ENCODE peak calls at places on chromosomes 12 and 14, in six cellular contexts. V, X, C, R, L and T are unnamed samples. For H3K9me2, the result is how much of the 10 kb centered on the place peaks cover.

GRCh38 chr12:119258149-119258548 is 76.4 kb upstream of the CCDC60 start:
- DNase-seq in L (no peak), X (no peak), V (no peak), R (no peak), C (no peak), T (no peak)

GRCh38 chr12:1913377-1914115 is 4.9 kb downstream of the CACNA2D4 start:
- DNase-seq in L (peak), C (peak), V (no peak), X (no peak), R (no peak), T (no peak)

GRCh38 chr12:12927211-12928079 is 24.5 kb downstream of the GPRC5D start:
- DNase-seq in C (peak), X (no peak), V (no peak), R (no peak), L (no peak), T (peak)

GRCh38 chr12:131853832-131854797 is 25.9 kb downstream of the MMP17 start:
- DNase-seq in C (no peak), V (no peak), R (no peak), X (peak), L (no peak), T (no peak)

GRCh38 chr12:19971396-19971802 is 396.9 kb upstream of the PDE3A start:
- DNase-seq in C (no peak), R (no peak), X (no peak), V (peak), L (peak), T (no peak)

GRCh38 chr14:72510566-72510965 is 383.3 kb downstream of the DPF3 start:
- DNase-seq in C (no peak), X (no peak), L (no peak), R (no peak), V (no peak), T (no peak)

GRCh38 chr14:96576937-96577336 is 74.8 kb downstream of the PAPOLA start:
- DNase-seq in C (no peak), V (no peak), X (no peak), R (no peak), L (no peak), T (no peak)

GRCh38 chr12:49791700-49792099 is 36.5 kb downstream of the NCKAP5L start:
- DNase-seq in X (no peak), L (no peak), V (no peak), C (no peak), R (no peak), T (no peak)

GRCh38 chr12:75979181-75979580 is 52.4 kb downstream of the PHLDA1 start:
- DNase-seq in R (no peak), V (no peak), C (no peak), X (peak), L (no peak), T (no peak)

GRCh38 chr12:75977590-75977951 is 54.0 kb downstream of the PHLDA1 start:
- DNase-seq in L (no peak), V (no peak), C (no peak), X (no peak), R (no peak), T (no peak)

GRCh38 chr12:75976913-75977312 is 54.7 kb downstream of the PHLDA1 start:
- DNase-seq in L (no peak), V (no peak), X (no peak), R (no peak), C (no peak), T (no peak)

GRCh38 chr12:75978677-75979076 is 52.9 kb downstream of the PHLDA1 start:
- DNase-seq in V (no peak), R (no peak), C (no peak), L (no peak), X (peak), T (no peak)

DNA sequence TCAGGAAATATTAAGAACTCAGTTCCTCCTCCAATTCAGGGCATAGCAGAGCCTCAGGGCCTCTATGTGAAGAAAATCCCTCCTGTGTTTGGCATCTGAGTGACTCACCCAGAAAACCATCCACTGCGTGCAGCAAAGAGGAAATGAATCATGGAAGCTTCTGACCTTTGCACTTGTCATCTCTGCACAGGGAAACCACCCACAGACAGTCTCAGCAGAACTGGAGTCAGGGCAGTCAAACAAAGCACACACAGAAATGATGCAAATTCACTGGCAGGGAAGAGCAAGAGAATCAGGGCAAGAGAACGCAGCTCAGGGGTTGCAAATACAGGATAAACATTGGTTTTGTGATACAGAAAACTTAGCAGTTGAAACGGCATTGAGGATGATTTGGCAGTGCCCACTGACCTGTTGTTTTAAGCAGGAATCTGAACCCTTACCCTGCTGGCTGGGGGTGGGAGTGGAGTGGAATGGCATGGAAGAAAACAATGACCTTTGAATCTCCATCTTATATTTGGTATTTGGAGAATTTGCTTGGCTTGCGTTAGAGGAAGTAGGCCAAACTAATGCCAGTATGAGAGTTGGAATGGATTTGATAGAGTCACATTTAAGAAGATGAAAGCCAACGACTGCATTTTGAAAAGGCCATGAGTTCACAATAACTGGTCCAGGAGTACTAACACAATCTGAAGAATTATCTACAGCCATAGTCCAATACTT is 53.5 kb downstream of the PHLDA1 start:
- DNase-seq in C (no peak), L (peak), V (peak), R (peak), X (peak), T (peak)
- TF ChIP-seq CTCF in C (peak), L (no peak), V (no peak), R (no peak), X (no peak), T (no peak)

GRCh38 chr12:115953450-115953849 is 324.0 kb downstream of the MED13L start:
- DNase-seq in V (no peak), C (no peak), X (no peak), R (no peak), L (no peak), T (no peak)
- H3K9me2 ChIP-seq in V (under half), C (under half), X (under half), R (under half), L (under half), T (under half)

GRCh38 chr12:26469801-26470200 is 274.4 kb downstream of the SSPN start:
- DNase-seq in V (no peak), C (no peak), X (no peak), R (no peak), L (no peak), T (no peak)

GRCh38 chr12:26471560-26471959 is 276.2 kb downstream of the SSPN start:
- DNase-seq in C (no peak), V (no peak), X (peak), L (no peak), R (no peak), T (no peak)

GRCh38 chr12:26473291-26473690 is 277.9 kb downstream of the SSPN start:
- DNase-seq in R (no peak), V (no peak), C (no peak), L (no peak), X (peak), T (no peak)
- H3K4me3 ChIP-seq in R (no peak), V (no peak), C (no peak), L (no peak), X (no peak), T (no peak)

DNA sequence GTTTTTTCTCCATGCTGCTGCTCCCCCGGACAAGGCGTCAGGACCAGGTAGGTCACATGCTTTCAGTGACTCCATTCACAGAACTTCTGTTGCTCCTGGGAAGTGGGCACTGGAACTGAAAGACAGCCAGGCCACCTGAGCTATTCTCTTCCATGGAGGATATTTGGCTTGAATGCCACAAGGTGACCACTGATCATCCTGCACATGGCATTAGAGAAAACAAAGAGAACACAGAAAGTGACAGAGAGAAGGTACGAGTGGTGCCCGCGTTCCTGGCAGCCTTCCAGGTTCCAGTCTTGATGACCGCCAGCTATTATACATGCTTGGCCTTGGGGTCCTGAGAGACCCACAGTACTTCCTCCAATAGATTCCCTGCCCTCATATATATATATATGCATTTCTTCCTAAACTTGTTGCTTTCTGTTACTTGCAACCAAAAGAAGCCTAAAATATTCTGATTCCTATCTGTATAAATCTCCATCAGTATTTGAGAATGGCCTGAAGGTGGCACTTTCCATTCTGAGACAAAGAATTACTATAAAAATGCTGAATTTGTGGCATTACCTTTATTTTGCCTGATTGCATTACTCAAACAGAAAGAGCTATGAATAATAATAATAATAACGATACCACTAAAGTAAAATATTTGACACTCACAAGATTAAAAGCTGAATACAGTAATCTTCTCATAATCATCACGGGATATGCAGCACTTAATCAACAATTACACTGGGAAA is 174.9 kb downstream of the FOXN3 start:
- DNase-seq in C (no peak), V (no peak), L (no peak), R (no peak), X (peak), T (no peak)
- TF ChIP-seq CTCF in C (peak), V (no peak), L (no peak), R (no peak), X (no peak), T (no peak)

GRCh38 chr14:31718985-31719384 is 157.8 kb downstream of the NUBPL start:
- DNase-seq in X (no peak), V (no peak), R (no peak), C (no peak), L (no peak), T (no peak)

GRCh38 chr14:31716208-31716607 is 155.0 kb downstream of the NUBPL start:
- DNase-seq in L (no peak), R (no peak), C (no peak), X (no peak), V (no peak), T (no peak)

GRCh38 chr14:31712244-31713127 is 151.3 kb downstream of the NUBPL start:
- DNase-seq in C (no peak), X (no peak), R (no peak), L (no peak), V (no peak), T (no peak)

GRCh38 chr14:31718585-31718984 is 157.4 kb downstream of the NUBPL start:
- DNase-seq in V (no peak), C (no peak), R (no peak), L (no peak), X (no peak), T (no peak)

GRCh38 chr14:31717294-31718085 is 156.3 kb downstream of the NUBPL start:
- DNase-seq in L (no peak), C (no peak), V (no peak), X (no peak), R (no peak), T (no peak)
- H3K9me2 ChIP-seq in L (under half), C (under half), V (under half), X (under half), R (under half), T (under half)

GRCh38 chr12:41573445-41573844 is 385.3 kb downstream of the PDZRN4 start:
- DNase-seq in C (no peak), V (no peak), X (no peak), R (no peak), L (no peak), T (no peak)
- H3K4me3 ChIP-seq in C (no peak), V (no peak), X (no peak), R (no peak), L (no peak), T (no peak)

DNA sequence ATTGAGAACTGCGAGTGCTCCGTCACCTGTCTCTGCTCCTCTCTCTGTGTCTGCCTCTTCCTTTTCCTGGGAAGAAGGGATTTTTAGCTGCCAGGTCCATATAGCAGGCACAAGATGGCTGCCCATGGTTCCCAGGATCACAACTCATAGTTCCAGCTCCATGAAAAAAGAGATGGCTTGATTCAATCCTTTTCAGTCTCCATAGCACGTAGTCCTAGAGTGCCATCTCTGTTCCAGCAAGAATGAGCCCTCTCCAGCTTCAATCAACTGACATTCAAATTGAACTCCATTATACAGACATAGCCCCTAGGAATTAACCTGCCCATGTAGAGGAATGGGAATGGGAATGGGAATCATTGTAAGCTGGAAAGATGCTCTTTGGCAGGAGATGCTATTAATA is 34.7 kb upstream of the RTRAF start:
- DNase-seq in X (peak), R (no peak), L (no peak), V (peak), C (no peak), T (no peak)
- TF ChIP-seq CTCF in X (peak), R (no peak), L (no peak), V (peak), C (no peak), T (no peak)

GRCh38 chr12:41310367-41310766 is 122.2 kb downstream of the PDZRN4 start:
- DNase-seq in R (no peak), X (no peak), L (no peak), C (no peak), V (no peak), T (no peak)
- H3K9me2 ChIP-seq in R (under half), X (under half), L (under half), C (under half), V (under half), T (under half)